ENCODE peak calls at places on chromosomes 13 and 19, in six cellular contexts. E is body of pancreas; P is caudate nucleus; A is activated naive CD8-positive, alpha-beta T cell treated with anti-CD3 and anti-CD28 coated beads, Interleukin-2, amount 10 ng/mL, durations not matched to agents 7 days and 5 days; V is WTC11; B is DMS153. H is an unnamed sample.

GRCh38 chr13:76711515-76712182 is 174.6 kb downstream of the KCTD12 start:
- DNase-seq in E (no peak), P (no peak), A (no peak), V (no peak), B (no peak), H (peak)

GRCh38 chr19:6663236-6664187 is 6.4 kb downstream of the TNFSF14 start:
- DNase-seq in E (no peak), P (no peak), A (no peak), V (no peak), B (no peak), H (peak)

GRCh38 chr19:46925548-46925950 is 64.8 kb downstream of the ARHGAP35 start:
- DNase-seq in E (peak), P (no peak), A (no peak), V (no peak), B (no peak), H (peak)

GRCh38 chr19:5536337-5536894 is 31.3 kb downstream of the TINCR start:
- DNase-seq in E (peak), P (peak), A (no peak), V (peak), B (peak), H (peak)

GRCh38 chr19:48498576-48498879 is 13.1 kb downstream of the LMTK3 start:
- DNase-seq in E (no peak), P (no peak), A (no peak), V (no peak), B (no peak), H (no peak)

GRCh38 chr13:36088001-36088400 is 43.2 kb downstream of the DCLK1 start:
- DNase-seq in E (no peak), P (no peak), A (no peak), V (no peak), B (peak), H (no peak)

GRCh38 chr13:114121496-114122466 is 10.6 kb downstream of the RASA3 start:
- DNase-seq in E (no peak), P (no peak), A (no peak), V (no peak), B (no peak), H (no peak)

GRCh38 chr19:18392417-18392816 is 5.0 kb downstream of the LRRC25 start:
- DNase-seq in E (peak), P (no peak), A (no peak), V (no peak), B (no peak), H (no peak)

GRCh38 chr19:46812898-46813569 is 24.6 kb upstream of the SLC1A5 start:
- DNase-seq in E (no peak), P (no peak), A (no peak), V (peak), B (no peak), H (no peak)

GRCh38 chr13:49495783-49496762 is at the start of gene PHF11:
- DNase-seq in E (peak), P (peak), A (peak), V (peak), B (peak), H (peak)

GRCh38 chr13:67877031-67877430 is 646.9 kb upstream of the PCDH9 start:
- DNase-seq in E (no peak), P (no peak), A (no peak), V (no peak), B (no peak), H (no peak)

GRCh38 chr13:28476919-28477708 is 17.8 kb downstream of the FLT1 start:
- DNase-seq in E (no peak), P (no peak), A (no peak), V (no peak), B (no peak), H (no peak)

GRCh38 chr13:97434417-97435296 is 688 bp downstream of the RAP2A start:
- DNase-seq in E (peak), P (peak), A (peak), V (peak), B (no peak), H (peak)

GRCh38 chr13:91539458-91540156 is 141.2 kb downstream of the GPC5 start:
- DNase-seq in E (no peak), P (no peak), A (no peak), V (no peak), B (no peak), H (no peak)

GRCh38 chr13:55302568-55302967 is 1838.2 kb upstream of the PRR20A start:
- DNase-seq in E (no peak), P (no peak), A (no peak), V (no peak), B (no peak), H (no peak)

GRCh38 chr13:55199132-55199531 is 1941.6 kb upstream of the PRR20A start:
- DNase-seq in E (no peak), P (no peak), A (no peak), V (no peak), B (no peak), H (no peak)

GRCh38 chr13:110815471-110816204 is 99.2 kb downstream of the ANKRD10 start:
- DNase-seq in E (no peak), P (no peak), A (no peak), V (no peak), B (peak), H (no peak)

GRCh38 chr19:37885392-37885791 is 21.0 kb downstream of the WDR87 start:
- DNase-seq in E (no peak), P (no peak), A (no peak), V (no peak), B (no peak), H (no peak)

GRCh38 chr13:24254151-24254810 is 55.1 kb upstream of the C1QTNF9 start:
- DNase-seq in E (no peak), P (no peak), A (peak), V (no peak), B (no peak), H (no peak)

GRCh38 chr13:41802684-41803554 is 158.0 kb downstream of the VWA8 start:
- DNase-seq in E (no peak), P (no peak), A (no peak), V (no peak), B (no peak), H (peak)

GRCh38 chr19:17512574-17512939 is 1.1 kb downstream of the PGLS start:
- DNase-seq in E (no peak), P (no peak), A (no peak), V (no peak), B (no peak), H (peak)

GRCh38 chr19:15288146-15288963 is 44.0 kb downstream of the BRD4 start:
- DNase-seq in E (peak), P (peak), A (no peak), V (no peak), B (peak), H (peak)

GRCh38 chr13:59112375-59112774 is 1051.4 kb downstream of the DIAPH3 start:
- DNase-seq in E (no peak), P (peak), A (no peak), V (no peak), B (no peak), H (peak)

GRCh38 chr13:79786176-79786575 is 305.2 kb downstream of the NDFIP2 start:
- DNase-seq in E (no peak), P (no peak), A (no peak), V (no peak), B (no peak), H (peak)

GRCh38 chr13:27147530-27148170 is 24.0 kb downstream of the USP12 start:
- DNase-seq in E (no peak), P (no peak), A (no peak), V (no peak), B (no peak), H (no peak)

GRCh38 chr13:28744091-28744536 is 25.3 kb upstream of the SLC46A3 start:
- DNase-seq in E (no peak), P (no peak), A (no peak), V (no peak), B (no peak), H (peak)

GRCh38 chr19:33502991-33503790 is 18.4 kb downstream of the PEPD start:
- DNase-seq in E (no peak), P (no peak), A (no peak), V (no peak), B (no peak), H (no peak)

GRCh38 chr19:5612891-5613290 is 9.7 kb downstream of the SAFB2 start:
- DNase-seq in E (no peak), P (no peak), A (no peak), V (no peak), B (no peak), H (no peak)

GRCh38 chr13:21637296-21637695 is 33.3 kb upstream of the MICU2 start:
- DNase-seq in E (peak), P (no peak), A (no peak), V (no peak), B (peak), H (peak)

GRCh38 chr13:36736119-36736726 is 62.4 kb downstream of the SERTM1 start:
- DNase-seq in E (peak), P (no peak), A (no peak), V (peak), B (peak), H (peak)

GRCh38 chr19:54302252-54302651 is 10.7 kb downstream of the LILRA5 start:
- DNase-seq in E (no peak), P (no peak), A (no peak), V (no peak), B (no peak), H (no peak)

GRCh38 chr19:15115080-15115479 is 7.9 kb downstream of the SYDE1 start:
- DNase-seq in E (peak), P (no peak), A (no peak), V (no peak), B (no peak), H (no peak)